ENCODE peak calls at places on chromosome X, in four cellular contexts. T is stimulated activated CD4-positive, alpha-beta T cell treated with anti-CD3 and anti-CD28 coated beads, Interleukin-12 subunit alpha, Interleukin-12 subunit beta, amount 100 ng/mL, for 48 hours; J is activated naive CD4-positive, alpha-beta T cell treated with anti-CD3 and anti-CD28 coated beads for 36 hours; O is kidney epithelial cell. I is an unnamed sample.

GRCh38 chrX:16797841-16798240 is 11.6 kb downstream of the TXLNG start:
- DNase-seq in T (no peak), J (no peak), O (no peak), I (no peak)

GRCh38 chrX:150366951-150367545 is 3.9 kb downstream of the MAMLD1 start:
- DNase-seq in T (no peak), J (peak), O (peak), I (no peak)

GRCh38 chrX:20205927-20206708 is 60.6 kb downstream of the RPS6KA3 start:
- DNase-seq in J (no peak), T (no peak), O (no peak), I (no peak)

GRCh38 chrX:79413009-79413408 is 45.9 kb upstream of the ITM2A start:
- DNase-seq in J (no peak), T (no peak), O (no peak), I (no peak)

GRCh38 chrX:154541896-154542722 is 4.5 kb downstream of the G6PD start:
- DNase-seq in J (peak), T (no peak), O (peak), I (peak)

GRCh38 chrX:67426946-67427345 is 116.9 kb upstream of the AR start:
- DNase-seq in J (no peak), O (no peak), T (no peak), I (no peak)

GRCh38 chrX:104335765-104336164 is 81.0 kb upstream of the ESX1 start:
- DNase-seq in T (no peak), O (peak), J (no peak), I (no peak)

GRCh38 chrX:41734530-41734929 is 10.5 kb downstream of the GPR82 start:
- DNase-seq in T (no peak), J (peak), O (no peak), I (peak)

GRCh38 chrX:11395859-11396258 is 102.6 kb downstream of the AMELX start:
- DNase-seq in J (no peak), O (no peak), T (no peak), I (no peak)

GRCh38 chrX:51461053-51462050 is 35.0 kb downstream of the NUDT11 start:
- DNase-seq in O (no peak), T (no peak), J (peak), I (peak)

GRCh38 chrX:17537652-17538301 is 162.8 kb downstream of the NHS start:
- DNase-seq in J (no peak), O (no peak), T (no peak), I (no peak)

GRCh38 chrX:9557508-9557907 is 92.7 kb downstream of the TBL1X start:
- DNase-seq in J (no peak), T (no peak), O (no peak), I (no peak)

GRCh38 chrX:100353326-100353725 is 56.7 kb downstream of the PCDH19 start:
- DNase-seq in O (no peak), J (no peak), T (no peak), I (no peak)

GRCh38 chrX:39519566-39520301 is 578.0 kb downstream of the BCOR start:
- DNase-seq in J (no peak), T (no peak), O (no peak), I (no peak)

GRCh38 chrX:66030505-66031317 is 9.2 kb downstream of the VSIG4 start:
- DNase-seq in O (no peak), J (peak), T (no peak), I (no peak)

GRCh38 chrX:102950908-102951866 is 14.1 kb downstream of the RAB40AL start:
- DNase-seq in O (no peak), T (peak), J (peak), I (peak)

GRCh38 chrX:79089897-79090584 is 54.4 kb upstream of the GPR174 start:
- DNase-seq in O (no peak), T (no peak), J (no peak), I (no peak)

GRCh38 chrX:1462596-1463251 is 10.0 kb upstream of the ASMTL start:
- DNase-seq in T (peak), J (peak), O (no peak), I (no peak)

GRCh38 chrX:16524327-16524726 is 125.6 kb upstream of the S100G start:
- DNase-seq in T (no peak), J (no peak), O (no peak), I (no peak)

GRCh38 chrX:38192007-38192625 is 28.6 kb downstream of the SRPX start:
- DNase-seq in T (no peak), O (no peak), J (no peak), I (peak)

GRCh38 chrX:150649096-150649870 is 43.9 kb upstream of the MTMR1 start:
- DNase-seq in T (no peak), O (no peak), J (no peak), I (no peak)

GRCh38 chrX:130539721-130540321 is 138.0 kb downstream of the RBMX2 start:
- DNase-seq in T (no peak), J (peak), O (no peak), I (peak)

GRCh38 chrX:107482046-107482445 is 32.6 kb downstream of the FRMPD3 start:
- DNase-seq in T (no peak), J (no peak), O (no peak), I (no peak)

GRCh38 chrX:130171446-130172126 is at the start of gene RAB33A:
- DNase-seq in J (peak), O (no peak), T (no peak), I (peak)

GRCh38 chrX:69493193-69493592 is 10.9 kb upstream of the NALF2 start:
- DNase-seq in O (no peak), J (peak), T (no peak), I (peak)

GRCh38 chrX:39996561-39996960 is 101.2 kb downstream of the BCOR start:
- DNase-seq in J (no peak), T (no peak), O (peak), I (no peak)

GRCh38 chrX:107825698-107826285 is at the start of gene MID2:
- DNase-seq in J (peak), T (peak), O (peak), I (peak)

GRCh38 chrX:115362334-115363095 is 73.0 kb downstream of the LUZP4 start:
- DNase-seq in T (no peak), J (no peak), O (peak), I (no peak)

GRCh38 chrX:120316587-120317283 is 5.5 kb upstream of the TMEM255A start:
- DNase-seq in T (no peak), O (no peak), J (no peak), I (peak)

GRCh38 chrX:19904778-19905367 is 17.5 kb upstream of the SH3KBP1 start:
- DNase-seq in O (no peak), J (peak), T (no peak), I (peak)

GRCh38 chrX:115898382-115899001 is 272.1 kb upstream of the AGTR2 start:
- DNase-seq in O (no peak), T (no peak), J (no peak), I (no peak)

GRCh38 chrX:6959006-6959405 is 188.5 kb upstream of the STS start:
- DNase-seq in T (no peak), J (no peak), O (no peak), I (no peak)

GRCh38 chrX:113384628-113385027 is 544.0 kb upstream of the AMOT start:
- DNase-seq in T (no peak), J (no peak), O (peak), I (no peak)

GRCh38 chrX:37371578-37371981 is 22.4 kb downstream of the PRRG1 start:
- DNase-seq in T (no peak), J (no peak), O (no peak), I (no peak)

GRCh38 chrX:2928583-2929434 is at the start of gene ARSD:
- DNase-seq in T (peak), J (peak), O (peak), I (peak)

GRCh38 chrX:78123190-78123589 is 16.3 kb downstream of the TAF9B start:
- DNase-seq in O (peak), T (peak), J (peak), I (peak)

GRCh38 chrX:46637937-46638336 is 64.4 kb downstream of the CHST7 start:
- DNase-seq in T (no peak), O (no peak), J (peak), I (no peak)

GRCh38 chrX:45508459-45508858 is 307.8 kb upstream of the DIPK2B start:
- DNase-seq in T (no peak), O (no peak), J (no peak), I (no peak)

GRCh38 chrX:39301041-39301440 is 499.8 kb downstream of the MID1IP1 start:
- DNase-seq in J (no peak), O (no peak), T (no peak), I (no peak)

I was measured in Calu3.